ENCODE peak calls at places on chromosome 3, in nine cellular contexts. J is IMR-90; Z is neural progenitor cell; I is A673; B is vagina; X is MCF 10A; E is upper lobe of right lung; C is AG10803; M is CD4-positive, alpha-beta T cell. P is an unnamed sample.

GRCh38 chr3:25169146-25169545 is 258.9 kb upstream of the RARB start:
- DNase-seq in C (no peak), M (no peak), J (no peak), B (no peak), Z (no peak), E (no peak), I (peak), X (no peak), P (no peak)

GRCh38 chr3:70224337-70224736 is 88.1 kb downstream of the MDFIC2 start:
- DNase-seq in B (no peak), E (no peak), I (peak), C (no peak), X (no peak), M (no peak), J (no peak), Z (no peak), P (no peak)

GRCh38 chr3:31710123-31710841 is 177.6 kb downstream of the STT3B start:
- DNase-seq in X (no peak), B (no peak), I (no peak), C (no peak), J (peak), E (no peak), Z (no peak), M (no peak), P (no peak)

GRCh38 chr3:71924721-71925120 is 139.8 kb upstream of the PROK2 start:
- DNase-seq in C (no peak), M (no peak), J (no peak), E (no peak), X (no peak), B (no peak), Z (no peak), I (no peak), P (no peak)

GRCh38 chr3:30167511-30168135 is 438.8 kb upstream of the TGFBR2 start:
- DNase-seq in X (peak), C (peak), J (peak), E (no peak), B (no peak), M (no peak), I (peak), Z (no peak), P (no peak)

GRCh38 chr3:172084871-172085556 is 45.6 kb downstream of the FNDC3B start:
- DNase-seq in J (peak), C (peak), M (no peak), I (no peak), Z (no peak), X (no peak), B (no peak), E (no peak), P (no peak)

GRCh38 chr3:157442729-157443128 is 6.1 kb downstream of the PTX3 start:
- DNase-seq in C (peak), J (peak), Z (no peak), X (no peak), M (no peak), E (no peak), B (no peak), I (no peak), P (no peak)

GRCh38 chr3:23567917-23568316 is 237.8 kb upstream of the UBE2E1 start:
- DNase-seq in J (peak), C (peak), Z (no peak), M (no peak), E (no peak), X (peak), I (no peak), B (no peak), P (no peak)

GRCh38 chr3:126955004-126955790 is 27.7 kb upstream of the PLXNA1 start:
- DNase-seq in I (no peak), Z (no peak), E (peak), X (no peak), J (no peak), B (no peak), M (no peak), C (no peak), P (no peak)

GRCh38 chr3:38578551-38578950 is 70.9 kb downstream of the SCN5A start:
- DNase-seq in B (no peak), E (no peak), M (no peak), C (no peak), J (no peak), X (no peak), I (no peak), Z (no peak), P (no peak)

GRCh38 chr3:4935347-4935746 is 43.9 kb upstream of the BHLHE40 start:
- DNase-seq in B (no peak), J (no peak), X (no peak), I (no peak), M (no peak), Z (no peak), C (no peak), E (no peak), P (no peak)

DNA sequence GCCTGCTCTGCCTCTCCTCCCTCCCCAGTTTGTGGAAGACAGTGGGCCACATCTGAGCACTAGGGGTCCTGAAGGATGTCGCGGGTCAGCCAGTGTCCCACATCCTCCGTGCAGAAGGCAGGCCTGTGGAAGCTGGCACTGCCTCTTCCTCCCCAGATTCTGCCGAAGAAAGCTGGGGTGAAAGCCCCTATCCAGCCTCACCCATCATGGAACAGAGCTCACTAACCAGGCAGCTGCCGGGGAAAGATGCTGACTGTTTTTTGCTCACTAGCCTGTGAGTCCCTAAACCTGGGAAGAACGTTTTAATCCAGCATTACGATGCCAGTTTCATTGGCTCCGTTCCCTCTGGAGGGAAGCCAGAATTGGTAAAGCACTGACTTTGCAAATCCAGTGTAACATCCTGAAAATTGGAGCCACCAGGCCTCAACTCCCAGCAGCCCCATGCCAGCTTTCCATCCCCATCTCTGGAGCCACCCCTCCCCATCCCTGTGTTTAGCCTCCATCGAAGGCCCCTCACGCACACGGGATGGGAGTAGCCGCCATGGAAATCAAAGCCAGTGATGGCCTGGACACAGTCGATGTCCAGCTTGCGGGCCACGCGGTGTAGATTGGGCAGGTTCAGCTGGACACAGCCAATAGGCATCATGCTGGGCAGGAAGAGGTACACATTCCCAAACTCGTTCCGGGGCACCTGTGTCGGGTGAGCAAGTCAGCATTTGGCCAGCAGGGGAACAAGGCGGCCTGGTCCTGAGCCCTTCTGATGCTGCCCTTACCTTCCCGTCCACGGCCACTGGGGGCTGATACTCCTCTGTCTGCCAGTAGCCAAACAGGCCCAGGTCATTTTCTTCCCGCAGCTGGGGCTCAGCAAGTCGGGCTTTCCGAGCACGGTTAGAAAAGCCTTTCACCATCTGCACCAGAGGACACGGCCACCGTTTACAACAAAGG is 23.5 kb downstream of the TMEM43 start:
- DNase-seq in J (no peak), M (no peak), E (no peak), C (no peak), X (no peak), I (peak), B (peak), Z (peak), P (peak)
- TF ChIP-seq CTCF in J (no peak), M (no peak), E (no peak), C (no peak), X (no peak), I (no peak), B (no peak), Z (peak), P (no peak)

GRCh38 chr3:39718674-39719595 is 90.5 kb upstream of the MYRIP start:
- DNase-seq in Z (no peak), X (no peak), C (peak), I (peak), B (no peak), J (peak), M (no peak), E (no peak), P (no peak)

GRCh38 chr3:39721076-39721475 is 88.3 kb upstream of the MYRIP start:
- DNase-seq in J (no peak), X (no peak), Z (no peak), C (peak), B (no peak), I (no peak), E (no peak), M (no peak), P (no peak)

GRCh38 chr3:39725321-39725720 is 84.1 kb upstream of the MYRIP start:
- DNase-seq in X (no peak), M (no peak), C (no peak), E (no peak), J (no peak), I (no peak), Z (no peak), B (no peak), P (no peak)

GRCh38 chr3:39727415-39727814 is 82.0 kb upstream of the MYRIP start:
- DNase-seq in B (no peak), M (no peak), I (no peak), Z (peak), J (no peak), X (peak), C (no peak), E (no peak), P (no peak)

DNA sequence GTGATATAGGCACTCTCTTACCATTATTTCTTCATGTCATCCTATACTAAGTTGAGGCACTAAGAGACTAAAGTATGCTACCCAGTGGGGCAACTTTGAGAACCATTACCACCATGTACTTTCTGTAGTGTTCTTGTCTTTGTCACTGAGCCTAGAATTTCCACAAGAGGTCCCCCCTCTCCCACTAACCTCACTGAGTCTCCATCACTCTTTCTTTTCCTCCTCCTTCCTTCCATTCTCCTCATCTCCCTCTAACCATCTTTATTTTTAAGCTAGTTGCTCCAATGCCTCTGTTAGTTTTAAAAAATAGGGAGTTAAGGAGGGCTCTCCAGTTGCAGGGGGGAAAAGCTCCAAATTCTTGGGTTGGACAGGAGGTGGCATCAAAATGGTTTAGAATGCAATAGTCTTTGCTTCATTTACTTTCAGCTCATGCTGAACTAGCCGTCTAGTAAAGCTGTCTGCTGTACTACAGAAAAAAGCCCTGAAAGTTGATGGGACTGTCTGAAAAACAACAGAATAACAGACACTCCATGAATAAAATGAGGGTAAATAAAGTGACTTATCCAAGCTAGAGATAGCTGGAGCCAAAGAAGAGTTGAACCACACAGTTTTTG is 85.1 kb upstream of the MYRIP start:
- DNase-seq in C (no peak), X (no peak), B (no peak), J (no peak), E (no peak), Z (no peak), M (no peak), I (no peak), P (no peak)
- TF ChIP-seq CTCF in C (peak), X (peak), B (no peak), J (no peak), E (peak), Z (peak), M (no peak), I (peak), P (no peak)

GRCh38 chr3:168040624-168041208 is 55.0 kb downstream of the GOLIM4 start:
- DNase-seq in I (peak), E (no peak), M (no peak), Z (peak), C (peak), B (no peak), X (peak), J (peak), P (no peak)

GRCh38 chr3:168034152-168034928 is 61.4 kb downstream of the GOLIM4 start:
- DNase-seq in E (no peak), I (peak), X (peak), M (no peak), Z (no peak), C (peak), J (peak), B (no peak), P (no peak)

GRCh38 chr3:168036654-168037419 is 58.9 kb downstream of the GOLIM4 start:
- DNase-seq in B (no peak), Z (no peak), J (no peak), I (no peak), E (no peak), C (no peak), X (no peak), M (no peak), P (no peak)
- TF ChIP-seq CTCF in B (no peak), Z (no peak), J (no peak), I (no peak), E (no peak), C (no peak), X (no peak), M (no peak), P (no peak)

GRCh38 chr3:57112206-57112605 is 51.7 kb downstream of the SPATA12 start:
- DNase-seq in X (no peak), C (no peak), B (no peak), J (no peak), Z (peak), I (peak), M (no peak), E (no peak), P (peak)
- TF ChIP-seq CTCF in X (no peak), C (peak), B (no peak), J (no peak), Z (peak), I (peak), M (no peak), E (peak), P (peak)

GRCh38 chr3:188832961-188833615 is 338.7 kb upstream of the TPRG1 start:
- DNase-seq in Z (peak), B (no peak), C (peak), X (peak), J (no peak), E (no peak), M (no peak), I (no peak), P (no peak)

GRCh38 chr3:188832146-188832545 is 339.6 kb upstream of the TPRG1 start:
- DNase-seq in C (peak), E (no peak), B (no peak), J (no peak), X (no peak), M (no peak), I (no peak), Z (no peak), P (no peak)

GRCh38 chr3:188830955-188831354 is 340.8 kb upstream of the TPRG1 start:
- DNase-seq in X (peak), Z (no peak), J (no peak), I (peak), M (no peak), E (no peak), B (no peak), C (no peak), P (no peak)

GRCh38 chr3:188829577-188829976 is 342.2 kb upstream of the TPRG1 start:
- DNase-seq in I (no peak), J (no peak), B (no peak), E (no peak), M (no peak), X (no peak), Z (no peak), C (no peak), P (no peak)

DNA sequence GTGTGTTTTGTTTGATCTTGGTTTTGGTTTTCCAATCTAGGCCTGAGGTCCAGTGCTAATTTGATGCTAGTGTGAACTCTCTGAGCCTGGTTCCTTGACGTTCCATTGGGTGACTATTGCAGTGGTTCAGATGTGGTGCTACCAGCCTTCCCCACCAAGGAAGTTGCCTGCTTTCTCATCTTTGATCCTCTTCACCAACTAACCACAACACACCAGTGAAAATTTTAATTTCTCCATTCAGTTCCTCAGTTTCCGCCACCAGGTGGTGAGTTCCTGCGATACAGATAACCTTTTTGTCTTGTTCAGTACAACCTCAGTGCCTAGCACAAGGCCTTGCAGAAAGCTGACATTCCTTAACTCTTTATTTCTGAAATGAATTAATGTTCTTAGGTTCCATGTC is 337.4 kb upstream of the TPRG1 start:
- DNase-seq in Z (no peak), X (no peak), B (no peak), J (no peak), I (no peak), E (no peak), C (no peak), M (peak), P (no peak)
- TF ChIP-seq CTCF in Z (no peak), X (no peak), B (no peak), J (no peak), I (no peak), E (no peak), C (no peak), M (no peak), P (no peak)

GRCh38 chr3:56087460-56087859 is 380.8 kb downstream of the ERC2 start:
- DNase-seq in Z (no peak), B (no peak), J (no peak), M (no peak), I (no peak), C (no peak), X (no peak), E (no peak), P (no peak)

GRCh38 chr3:56094170-56094569 is 374.1 kb downstream of the ERC2 start:
- DNase-seq in B (no peak), I (no peak), C (no peak), E (no peak), Z (peak), M (no peak), X (no peak), J (no peak), P (no peak)

GRCh38 chr3:56086355-56086754 is 381.9 kb downstream of the ERC2 start:
- DNase-seq in J (no peak), B (no peak), E (no peak), C (peak), M (no peak), I (no peak), X (no peak), Z (no peak), P (no peak)

GRCh38 chr3:56089739-56090138 is 378.5 kb downstream of the ERC2 start:
- DNase-seq in Z (no peak), C (no peak), I (no peak), M (no peak), E (no peak), B (no peak), X (no peak), J (no peak), P (no peak)
- TF ChIP-seq CTCF in Z (no peak), C (no peak), I (no peak), M (no peak), E (no peak), B (no peak), X (no peak), J (no peak), P (no peak)

GRCh38 chr3:138771585-138771984 is 63.1 kb downstream of the PIK3CB start:
- DNase-seq in B (peak), Z (no peak), M (no peak), C (no peak), E (no peak), J (no peak), X (no peak), I (no peak), P (no peak)

GRCh38 chr3:138776961-138777360 is 57.8 kb downstream of the PIK3CB start:
- DNase-seq in E (no peak), C (no peak), Z (no peak), M (no peak), I (no peak), B (peak), X (no peak), J (no peak), P (no peak)

GRCh38 chr3:138778643-138779042 is 56.1 kb downstream of the PIK3CB start:
- DNase-seq in C (no peak), Z (no peak), X (no peak), M (no peak), J (no peak), I (no peak), E (no peak), B (no peak), P (no peak)

GRCh38 chr3:138775254-138775595 is 59.5 kb downstream of the PIK3CB start:
- DNase-seq in X (peak), M (no peak), E (no peak), C (peak), B (no peak), J (no peak), Z (no peak), I (no peak), P (no peak)

DNA sequence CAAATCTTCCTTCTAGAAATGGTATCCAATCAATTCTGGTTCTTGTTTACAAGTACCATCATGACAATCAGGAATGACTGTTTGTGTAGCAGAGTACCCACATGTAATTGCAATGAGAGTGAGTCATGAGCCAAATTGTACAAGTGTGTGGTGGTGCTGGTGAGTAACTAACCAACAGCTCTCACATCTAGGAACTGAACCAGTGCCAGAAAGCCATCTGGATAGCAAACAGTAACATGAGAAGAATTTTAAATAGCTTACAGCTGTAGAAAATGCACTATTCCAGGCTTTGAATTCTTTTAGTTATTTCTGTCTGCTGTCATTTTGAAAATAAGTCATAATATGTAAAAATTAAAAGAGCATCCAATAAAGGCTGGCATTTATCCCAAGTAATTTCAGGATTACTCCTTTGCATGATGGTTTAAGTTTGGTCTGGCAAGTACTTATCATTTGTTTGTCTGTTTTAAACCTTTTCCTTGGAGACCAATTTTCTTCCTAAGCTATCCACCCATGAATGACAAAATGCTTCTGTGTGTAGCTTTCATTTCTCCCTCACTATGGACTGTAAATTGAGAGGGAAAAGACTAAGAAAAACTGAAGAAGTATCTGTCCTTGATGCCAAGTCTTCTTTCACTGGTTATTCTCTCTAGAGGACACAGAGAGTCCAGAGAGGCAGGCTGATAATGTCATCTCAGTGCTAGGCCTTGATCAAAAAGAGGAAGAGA is 60.0 kb downstream of the PIK3CB start:
- DNase-seq in M (no peak), J (peak), C (peak), B (peak), Z (no peak), X (peak), E (no peak), I (peak), P (no peak)
- TF ChIP-seq CTCF in M (no peak), J (peak), C (no peak), B (no peak), Z (no peak), X (no peak), E (no peak), I (peak), P (no peak)

GRCh38 chr3:151290673-151291072 is 12.3 kb upstream of the P2RY14 start:
- DNase-seq in X (peak), E (no peak), I (peak), C (peak), M (no peak), J (peak), Z (no peak), B (no peak), P (no peak)
- TF ChIP-seq CTCF in X (peak), E (peak), I (peak), C (peak), M (no peak), J (peak), Z (peak), B (no peak), P (no peak)